ENCODE peak calls at places on chromosomes 7 and 10, in five cellular contexts. U, B, S, O and V are unnamed samples.

GRCh38 chr10:76779163-76779820 is 858.3 kb downstream of the KCNMA1 start:
- DNase-seq in U (no peak), B (no peak), S (peak), O (no peak), V (no peak)

GRCh38 chr7:102463841-102464576 is 654 bp downstream of the ALKBH4 start:
- DNase-seq in U (no peak), B (peak), S (peak), O (no peak), V (no peak)

GRCh38 chr10:63052083-63052482 is 81.0 kb upstream of the NRBF2 start:
- DNase-seq in U (no peak), B (no peak), S (no peak), O (no peak), V (no peak)

GRCh38 chr7:26397786-26398435 is 106.2 kb downstream of the SNX10 start:
- DNase-seq in U (no peak), B (peak), S (no peak), O (peak), V (peak)

GRCh38 chr7:101096957-101097347 is 11.7 kb downstream of the TRIM56 start:
- DNase-seq in U (no peak), B (no peak), S (no peak), O (no peak), V (no peak)

GRCh38 chr10:35300063-35300699 is 36.1 kb upstream of the CCNY start:
- DNase-seq in U (peak), B (peak), S (peak), O (no peak), V (peak)

GRCh38 chr7:48035301-48035966 is at the start of gene C7orf57:
- DNase-seq in U (peak), B (peak), S (peak), O (peak), V (peak)

GRCh38 chr10:14240253-14241189 is 90.2 kb downstream of the FRMD4A start:
- DNase-seq in U (no peak), B (no peak), S (no peak), O (no peak), V (no peak)

GRCh38 chr10:11335167-11335652 is 276.2 kb downstream of the USP6NL start:
- DNase-seq in U (no peak), B (no peak), S (no peak), O (no peak), V (no peak)

GRCh38 chr7:158933468-158934139 is 77.2 kb downstream of the DYNC2I1 start:
- DNase-seq in U (no peak), B (no peak), S (no peak), O (no peak), V (no peak)

GRCh38 chr7:123622660-123623386 is 21.2 kb downstream of the ASB15 start:
- DNase-seq in U (no peak), B (no peak), S (peak), O (no peak), V (no peak)

GRCh38 chr7:985915-986741 is 3.1 kb downstream of the CYP2W1 start:
- DNase-seq in U (no peak), B (no peak), S (peak), O (peak), V (no peak)

GRCh38 chr7:12715372-12716133 is 28.1 kb downstream of the ARL4A start:
- DNase-seq in U (peak), B (no peak), S (peak), O (no peak), V (peak)

GRCh38 chr10:74743401-74743800 is 83.0 kb upstream of the KAT6B start:
- DNase-seq in U (no peak), B (no peak), S (peak), O (no peak), V (no peak)

GRCh38 chr10:103854265-103854686 is 1.1 kb downstream of the SH3PXD2A start:
- DNase-seq in U (peak), B (no peak), S (no peak), O (no peak), V (peak)

GRCh38 chr10:7410306-7410799 is 481 bp downstream of the SFMBT2 start:
- DNase-seq in U (peak), B (peak), S (no peak), O (peak), V (peak)

GRCh38 chr10:122056431-122057094 is 67.6 kb downstream of the TACC2 start:
- DNase-seq in U (peak), B (no peak), S (peak), O (no peak), V (no peak)

GRCh38 chr7:20383351-20383750 is 52.7 kb downstream of the ITGB8 start:
- DNase-seq in U (no peak), B (no peak), S (no peak), O (no peak), V (no peak)

GRCh38 chr7:127924874-127925273 is 106.4 kb downstream of the LRRC4 start:
- DNase-seq in U (no peak), B (no peak), S (no peak), O (no peak), V (no peak)

GRCh38 chr7:157974678-157975230 is 612.9 kb downstream of the PTPRN2 start:
- DNase-seq in U (no peak), B (no peak), S (no peak), O (no peak), V (no peak)

GRCh38 chr10:72784551-72785421 is 92.8 kb downstream of the MCU start:
- DNase-seq in U (peak), B (no peak), S (peak), O (peak), V (peak)

GRCh38 chr10:91901784-91902677 is 7.3 kb downstream of the FGFBP3 start:
- DNase-seq in U (peak), B (no peak), S (peak), O (no peak), V (no peak)

GRCh38 chr10:66827353-66827752 is 98.5 kb upstream of the LRRTM3 start:
- DNase-seq in U (peak), B (no peak), S (peak), O (no peak), V (no peak)

GRCh38 chr7:29287366-29287765 is 92.8 kb downstream of the CHN2 start:
- DNase-seq in U (peak), B (no peak), S (peak), O (no peak), V (no peak)

GRCh38 chr10:29150010-29150409 is 138.9 kb upstream of the LYZL1 start:
- DNase-seq in U (no peak), B (no peak), S (no peak), O (peak), V (no peak)

GRCh38 chr10:109914966-109915365 is 8.3 kb downstream of the XPNPEP1 start:
- DNase-seq in U (peak), B (peak), S (peak), O (no peak), V (no peak)

GRCh38 chr7:124701955-124702354 is 63.6 kb downstream of the GPR37 start:
- DNase-seq in U (peak), B (no peak), S (peak), O (no peak), V (no peak)

GRCh38 chr7:6639627-6640026 is 2.5 kb downstream of the ZNF316 start:
- DNase-seq in U (no peak), B (no peak), S (no peak), O (no peak), V (no peak)

GRCh38 chr7:131203291-131203976 is 124.2 kb upstream of the MKLN1 start:
- DNase-seq in U (no peak), B (no peak), S (no peak), O (no peak), V (no peak)

GRCh38 chr10:132359305-132360040 is 27.5 kb downstream of the LRRC27 start:
- DNase-seq in U (no peak), B (no peak), S (no peak), O (no peak), V (no peak)

GRCh38 chr10:109740436-109740835 is 182.9 kb downstream of the XPNPEP1 start:
- DNase-seq in U (no peak), B (no peak), S (no peak), O (no peak), V (no peak)

GRCh38 chr7:21767300-21767900 is 178.3 kb downstream of the CDCA7L start:
- DNase-seq in U (peak), B (peak), S (peak), O (peak), V (peak)

GRCh38 chr10:51808187-51808586 is 108.8 kb upstream of the CSTF2T start:
- DNase-seq in U (no peak), B (no peak), S (no peak), O (no peak), V (no peak)

GRCh38 chr7:132859199-132859598 is 222.7 kb downstream of the CHCHD3 start:
- DNase-seq in U (no peak), B (no peak), S (no peak), O (no peak), V (no peak)

GRCh38 chr7:12111461-12112405 is 99.4 kb upstream of the TMEM106B start:
- DNase-seq in U (no peak), B (no peak), S (peak), O (peak), V (peak)

GRCh38 chr10:3948843-3949242 is 163.8 kb upstream of the KLF6 start:
- DNase-seq in U (peak), B (no peak), S (peak), O (no peak), V (no peak)

GRCh38 chr10:44921506-44921905 is 10.4 kb downstream of the TMEM72 start:
- DNase-seq in U (no peak), B (no peak), S (no peak), O (no peak), V (no peak)

GRCh38 chr7:17516768-17517167 is 218.3 kb downstream of the AHR start:
- DNase-seq in U (no peak), B (no peak), S (no peak), O (no peak), V (no peak)

GRCh38 chr10:48285710-48286109 is 11.2 kb upstream of the FRMPD2 start:
- DNase-seq in U (no peak), B (peak), S (no peak), O (no peak), V (peak)
- TF ChIP-seq CTCF in U (no peak), B (no peak), S (no peak), O (no peak), V (no peak)

DNA sequence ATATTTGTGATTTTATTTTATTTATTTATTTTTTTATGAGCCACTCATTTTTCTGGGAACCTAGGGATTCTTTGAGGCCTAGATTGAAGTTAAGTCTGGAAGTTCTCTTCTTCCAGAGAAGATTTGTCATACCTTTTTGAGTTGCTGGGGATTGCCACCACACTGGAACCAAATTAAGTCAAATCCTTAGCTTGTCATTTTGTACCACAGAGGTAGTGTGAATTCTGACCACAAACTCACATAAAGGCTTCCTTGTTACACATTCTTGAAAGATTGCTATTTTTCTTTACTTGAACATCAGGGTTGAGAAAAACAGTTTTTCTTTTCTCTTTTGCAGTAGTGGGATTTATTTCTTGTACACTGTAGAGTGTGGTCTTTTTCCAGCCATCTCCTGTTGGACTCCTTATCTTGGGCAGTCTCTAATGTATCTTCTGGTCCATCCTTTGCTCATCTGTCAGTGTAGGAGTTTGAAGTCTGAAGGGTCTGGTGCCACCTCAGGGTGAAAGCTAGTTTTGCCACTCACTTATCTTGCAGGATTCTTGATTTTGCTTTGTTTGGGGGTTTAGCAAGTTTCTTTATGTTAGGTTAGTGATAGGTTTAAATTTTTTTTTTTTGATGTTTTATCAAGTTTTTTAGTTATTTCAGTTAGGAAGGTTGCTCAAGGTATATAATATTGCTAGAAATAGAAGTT is 24.8 kb downstream of the PCBD1 start:
- DNase-seq in U (no peak), B (no peak), S (no peak), O (no peak), V (no peak)
- TF ChIP-seq CTCF in U (no peak), B (no peak), S (no peak), O (peak), V (no peak)

DNA sequence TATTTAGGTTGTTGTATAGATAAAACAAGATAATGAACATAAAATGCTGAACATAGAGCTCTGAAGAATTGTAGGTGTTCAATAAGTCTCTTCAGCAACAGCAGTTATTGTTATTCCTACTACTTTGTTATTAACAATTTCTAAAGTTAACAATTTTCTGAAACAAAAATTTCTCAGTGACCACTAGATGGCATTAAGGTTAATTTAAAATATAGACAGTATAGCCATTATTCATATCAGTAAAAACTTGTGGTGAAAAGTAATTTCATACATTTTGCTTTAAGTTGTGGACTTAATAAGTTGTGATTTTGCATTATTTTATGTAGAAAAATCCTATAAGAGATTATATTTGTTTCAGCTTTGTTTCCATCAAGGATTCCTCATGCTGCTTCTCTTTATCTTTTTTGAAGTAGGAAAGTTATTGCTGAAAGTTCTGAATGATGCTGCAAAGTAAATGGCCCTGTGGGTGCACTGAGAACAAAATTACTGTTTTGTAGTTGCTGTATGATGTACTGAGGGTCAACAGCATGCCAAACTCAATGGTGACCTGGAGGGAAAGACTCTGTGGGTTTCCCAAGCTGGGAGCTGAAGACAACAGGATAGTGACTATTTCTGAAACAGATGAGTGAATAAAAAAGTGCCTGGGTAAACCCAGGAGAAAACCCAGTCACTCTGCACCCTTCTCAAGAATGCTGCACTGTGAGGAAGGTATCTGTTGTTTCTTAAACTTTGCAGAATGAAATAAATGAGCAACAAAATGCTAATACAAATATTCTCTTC is 253.6 kb downstream of the KIF20B start:
- DNase-seq in U (peak), B (peak), S (no peak), O (no peak), V (no peak)
- TF ChIP-seq CTCF in U (peak), B (peak), S (no peak), O (peak), V (peak)

GRCh38 chr10:1102836-1103235 is 46.7 kb downstream of the WDR37 start:
- DNase-seq in U (no peak), B (no peak), S (no peak), O (no peak), V (no peak)

GRCh38 chr10:1102392-1102791 is 46.2 kb downstream of the WDR37 start:
- DNase-seq in U (no peak), B (no peak), S (no peak), O (no peak), V (no peak)

GRCh38 chr10:1101946-1102345 is 45.8 kb downstream of the WDR37 start:
- DNase-seq in U (no peak), B (no peak), S (no peak), O (no peak), V (no peak)

GRCh38 chr10:1100143-1100542 is 44.0 kb downstream of the WDR37 start:
- DNase-seq in U (no peak), B (no peak), S (no peak), O (no peak), V (no peak)

GRCh38 chr10:1100691-1101368 is 44.6 kb downstream of the WDR37 start:
- DNase-seq in U (no peak), B (no peak), S (no peak), O (no peak), V (peak)
- TF ChIP-seq CTCF in U (no peak), B (no peak), S (no peak), O (peak), V (no peak)

DNA sequence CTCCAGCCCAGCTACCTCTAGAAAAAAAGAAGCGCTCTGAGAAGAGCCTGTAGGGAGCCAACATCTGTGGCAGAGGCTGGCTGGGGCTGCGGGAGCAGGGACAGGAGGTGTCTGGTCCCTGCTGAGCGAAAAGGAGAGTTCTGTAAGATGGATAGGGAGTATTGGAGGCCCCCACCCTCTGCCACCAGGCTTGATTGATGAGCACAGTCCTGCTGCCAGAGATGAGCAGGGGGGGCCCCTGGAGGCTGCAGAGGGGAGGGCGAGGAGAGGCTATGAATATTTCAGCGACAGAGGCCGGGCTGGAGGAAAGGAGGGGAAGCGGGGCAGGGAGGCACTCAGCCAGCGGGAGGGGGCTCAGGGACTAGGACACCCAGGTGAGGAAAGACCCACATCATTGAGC is 44.5 kb upstream of the HSPB1 start:
- DNase-seq in U (no peak), B (no peak), S (no peak), O (peak), V (peak)
- TF ChIP-seq CTCF in U (no peak), B (no peak), S (no peak), O (peak), V (no peak)

GRCh38 chr10:100291356-100291755 is 4.9 kb upstream of the BLOC1S2 start:
- DNase-seq in U (no peak), B (no peak), S (no peak), O (no peak), V (no peak)

GRCh38 chr10:100287756-100288155 is 1.3 kb upstream of the BLOC1S2 start:
- DNase-seq in U (no peak), B (no peak), S (peak), O (no peak), V (no peak)

GRCh38 chr10:100282907-100283306 is 3.6 kb downstream of the BLOC1S2 start:
- DNase-seq in U (no peak), B (no peak), S (no peak), O (no peak), V (no peak)

DNA sequence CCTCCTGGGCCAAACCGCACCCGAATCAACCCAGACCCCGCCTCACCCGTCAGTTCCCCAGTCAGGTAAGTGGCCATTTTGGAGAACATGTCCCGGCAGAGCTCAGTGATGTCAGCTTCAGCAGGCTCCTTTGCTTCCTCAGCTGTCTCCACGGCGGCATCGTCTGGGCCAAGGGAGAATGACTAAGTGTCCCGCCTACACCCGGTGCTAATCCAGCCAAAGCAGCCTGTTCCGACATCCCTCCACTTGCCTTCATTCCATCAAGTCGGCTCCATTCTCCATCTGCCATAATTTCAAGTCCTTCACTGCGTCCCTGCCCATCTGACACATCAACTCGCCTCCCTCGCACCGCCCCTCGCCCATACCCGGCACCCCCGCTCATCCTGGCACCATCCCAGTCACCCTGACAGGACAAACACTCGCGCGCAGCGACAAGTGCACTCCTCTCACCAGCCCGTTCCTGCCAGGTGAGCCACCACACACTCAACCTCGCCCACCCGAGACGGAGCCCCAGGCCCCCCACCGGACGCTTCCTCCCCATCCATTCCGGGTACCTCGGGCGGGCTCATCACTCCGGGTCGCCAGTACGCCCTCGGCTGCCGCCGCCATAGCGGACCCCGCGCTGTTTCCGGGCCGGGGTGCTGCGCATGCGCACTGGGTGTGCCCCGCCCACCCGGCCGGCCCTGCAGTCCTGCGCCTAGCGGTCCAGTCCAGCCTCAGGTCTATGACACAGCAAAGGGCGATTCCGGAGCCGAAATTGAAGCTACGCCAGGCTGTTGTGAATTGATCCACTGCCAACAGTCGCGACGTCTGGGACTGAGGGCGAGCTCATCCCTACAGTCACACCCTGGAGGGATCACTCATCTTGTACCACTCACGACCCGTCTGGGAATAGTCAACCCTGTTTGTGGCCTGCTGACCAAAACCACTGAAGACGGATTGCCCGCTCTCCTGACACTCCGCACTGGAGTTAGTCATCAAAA is at the start of gene BLOC1S2:
- DNase-seq in U (peak), B (peak), S (peak), O (peak), V (peak)
- TF ChIP-seq CTCF in U (no peak), B (no peak), S (no peak), O (no peak), V (no peak)